ENCODE peak calls at places on chromosome 11, in eight cellular contexts. One of them, this sample, is unnamed.
A peak's percentile ranks its signal among the peaks of the same experiment; 100 is the strongest.

GRCh38 chr11:56910785-56911184 is 77.9 kb upstream of the OR5AK2 start:
- DNase-seq in bronchial epithelial cell: peak; percentile 70
- DNase-seq in left ventricle myocardium inferior: no peak
- DNase-seq in ovary: no peak
- DNase-seq in DND-41: no peak
- DNase-seq in right cardiac atrium: no peak
- DNase-seq in heart left ventricle: no peak
- DNase-seq in neuronal stem cell: no peak
- DNase-seq in this sample: no peak

GRCh38 chr11:74139151-74139918 is 31.5 kb downstream of the C2CD3 start:
- DNase-seq in bronchial epithelial cell: no peak
- DNase-seq in left ventricle myocardium inferior: no peak
- DNase-seq in ovary: no peak
- DNase-seq in DND-41: no peak
- DNase-seq in right cardiac atrium: no peak
- DNase-seq in heart left ventricle: no peak
- DNase-seq in neuronal stem cell: no peak
- DNase-seq in this sample: no peak

GRCh38 chr11:69657911-69658605 is 17.1 kb downstream of the LTO1 start:
- DNase-seq in bronchial epithelial cell: no peak
- DNase-seq in left ventricle myocardium inferior: no peak
- DNase-seq in ovary: peak; percentile 27
- DNase-seq in DND-41: no peak
- DNase-seq in right cardiac atrium: peak; percentile 29
- DNase-seq in heart left ventricle: no peak
- DNase-seq in neuronal stem cell: peak; percentile 90
- DNase-seq in this sample: no peak

GRCh38 chr11:108983621-108984020 is 318.8 kb downstream of the DDX10 start:
- DNase-seq in bronchial epithelial cell: no peak
- DNase-seq in left ventricle myocardium inferior: no peak
- DNase-seq in ovary: no peak
- DNase-seq in DND-41: no peak
- DNase-seq in right cardiac atrium: no peak
- DNase-seq in heart left ventricle: no peak
- DNase-seq in neuronal stem cell: no peak
- DNase-seq in this sample: no peak

GRCh38 chr11:10139656-10140055 is 154.4 kb downstream of the SBF2 start:
- DNase-seq in bronchial epithelial cell: peak; percentile 91
- DNase-seq in left ventricle myocardium inferior: no peak
- DNase-seq in ovary: no peak
- DNase-seq in DND-41: no peak
- DNase-seq in right cardiac atrium: no peak
- DNase-seq in heart left ventricle: no peak
- DNase-seq in neuronal stem cell: no peak
- DNase-seq in this sample: no peak

GRCh38 chr11:134086376-134086775 is 17.5 kb downstream of the JAM3 start:
- DNase-seq in bronchial epithelial cell: no peak
- DNase-seq in left ventricle myocardium inferior: no peak
- DNase-seq in ovary: no peak
- DNase-seq in DND-41: no peak
- DNase-seq in right cardiac atrium: no peak
- DNase-seq in heart left ventricle: no peak
- DNase-seq in neuronal stem cell: no peak
- DNase-seq in this sample: no peak

GRCh38 chr11:6630632-6631291 is 11.5 kb upstream of the TPP1 start:
- DNase-seq in bronchial epithelial cell: no peak
- DNase-seq in left ventricle myocardium inferior: no peak
- DNase-seq in ovary: no peak
- DNase-seq in DND-41: no peak
- DNase-seq in right cardiac atrium: no peak
- DNase-seq in heart left ventricle: no peak
- DNase-seq in neuronal stem cell: no peak
- DNase-seq in this sample: no peak

GRCh38 chr11:96145163-96145585 is 197.8 kb downstream of the MAML2 start:
- DNase-seq in bronchial epithelial cell: no peak
- DNase-seq in left ventricle myocardium inferior: no peak
- DNase-seq in ovary: no peak
- DNase-seq in DND-41: no peak
- DNase-seq in right cardiac atrium: no peak
- DNase-seq in heart left ventricle: no peak
- DNase-seq in neuronal stem cell: no peak
- DNase-seq in this sample: no peak

GRCh38 chr11:72812968-72813739 is 1.1 kb upstream of the ATG16L2 start:
- DNase-seq in bronchial epithelial cell: peak; percentile 72
- DNase-seq in left ventricle myocardium inferior: peak; percentile 52
- DNase-seq in ovary: peak; percentile 53
- DNase-seq in DND-41: peak; percentile 82
- DNase-seq in right cardiac atrium: peak; percentile 83
- DNase-seq in heart left ventricle: no peak
- DNase-seq in neuronal stem cell: no peak
- DNase-seq in this sample: peak; percentile 78

GRCh38 chr11:31214337-31214736 is 155.2 kb downstream of the DCDC1 start:
- DNase-seq in bronchial epithelial cell: no peak
- DNase-seq in left ventricle myocardium inferior: no peak
- DNase-seq in ovary: no peak
- DNase-seq in DND-41: no peak
- DNase-seq in right cardiac atrium: no peak
- DNase-seq in heart left ventricle: no peak
- DNase-seq in neuronal stem cell: no peak
- DNase-seq in this sample: no peak

GRCh38 chr11:129933866-129934265 is 38.5 kb upstream of the NFRKB start:
- DNase-seq in bronchial epithelial cell: no peak
- DNase-seq in left ventricle myocardium inferior: no peak
- DNase-seq in ovary: peak; percentile 63
- DNase-seq in DND-41: no peak
- DNase-seq in right cardiac atrium: no peak
- DNase-seq in heart left ventricle: no peak
- DNase-seq in neuronal stem cell: no peak
- DNase-seq in this sample: no peak

GRCh38 chr11:90148900-90149299 is 14.4 kb downstream of the NAALAD2 start:
- DNase-seq in bronchial epithelial cell: no peak
- DNase-seq in left ventricle myocardium inferior: no peak
- DNase-seq in ovary: no peak
- DNase-seq in DND-41: no peak
- DNase-seq in right cardiac atrium: no peak
- DNase-seq in heart left ventricle: no peak
- DNase-seq in neuronal stem cell: no peak
- DNase-seq in this sample: no peak

GRCh38 chr11:128574576-128575011 is 12.8 kb downstream of the ETS1 start:
- DNase-seq in bronchial epithelial cell: no peak
- DNase-seq in left ventricle myocardium inferior: no peak
- DNase-seq in ovary: no peak
- DNase-seq in DND-41: no peak
- DNase-seq in right cardiac atrium: no peak
- DNase-seq in heart left ventricle: no peak
- DNase-seq in neuronal stem cell: no peak
- DNase-seq in this sample: no peak

GRCh38 chr11:107928767-107929507 is 689 bp downstream of the RAB39A start:
- DNase-seq in bronchial epithelial cell: no peak
- DNase-seq in left ventricle myocardium inferior: peak; percentile 20
- DNase-seq in ovary: no peak
- DNase-seq in DND-41: no peak
- DNase-seq in right cardiac atrium: no peak
- DNase-seq in heart left ventricle: peak; percentile 26
- DNase-seq in neuronal stem cell: peak; percentile 6
- DNase-seq in this sample: peak; percentile 13

GRCh38 chr11:125315088-125315740 is 150.7 kb downstream of the PKNOX2 start:
- DNase-seq in bronchial epithelial cell: no peak
- DNase-seq in left ventricle myocardium inferior: peak; percentile 70
- DNase-seq in ovary: peak; percentile 85
- DNase-seq in DND-41: no peak
- DNase-seq in right cardiac atrium: peak; percentile 85
- DNase-seq in heart left ventricle: peak; percentile 56
- DNase-seq in neuronal stem cell: no peak
- DNase-seq in this sample: no peak

GRCh38 chr11:10655227-10655626 is 38.3 kb downstream of the IRAG1 start:
- DNase-seq in bronchial epithelial cell: no peak
- DNase-seq in left ventricle myocardium inferior: no peak
- DNase-seq in ovary: no peak
- DNase-seq in DND-41: no peak
- DNase-seq in right cardiac atrium: no peak
- DNase-seq in heart left ventricle: no peak
- DNase-seq in neuronal stem cell: no peak
- DNase-seq in this sample: no peak

GRCh38 chr11:110928373-110928772 is 216.1 kb upstream of the ARHGAP20 start:
- DNase-seq in bronchial epithelial cell: no peak
- DNase-seq in left ventricle myocardium inferior: no peak
- DNase-seq in ovary: no peak
- DNase-seq in DND-41: no peak
- DNase-seq in right cardiac atrium: no peak
- DNase-seq in heart left ventricle: no peak
- DNase-seq in neuronal stem cell: no peak
- DNase-seq in this sample: no peak

GRCh38 chr11:9151631-9152030 is 60.2 kb upstream of the SCUBE2 start:
- DNase-seq in bronchial epithelial cell: no peak
- DNase-seq in left ventricle myocardium inferior: no peak
- DNase-seq in ovary: no peak
- DNase-seq in DND-41: no peak
- DNase-seq in right cardiac atrium: no peak
- DNase-seq in heart left ventricle: no peak
- DNase-seq in neuronal stem cell: no peak
- DNase-seq in this sample: no peak

GRCh38 chr11:96200243-96200642 is 142.8 kb downstream of the MAML2 start:
- DNase-seq in bronchial epithelial cell: no peak
- DNase-seq in left ventricle myocardium inferior: no peak
- DNase-seq in ovary: no peak
- DNase-seq in DND-41: no peak
- DNase-seq in right cardiac atrium: no peak
- DNase-seq in heart left ventricle: no peak
- DNase-seq in neuronal stem cell: no peak
- DNase-seq in this sample: no peak

GRCh38 chr11:119314748-119315138 is 2.2 kb downstream of the MCAM start:
- DNase-seq in bronchial epithelial cell: no peak
- DNase-seq in left ventricle myocardium inferior: no peak
- DNase-seq in ovary: no peak
- DNase-seq in DND-41: no peak
- DNase-seq in right cardiac atrium: peak; percentile 51
- DNase-seq in heart left ventricle: no peak
- DNase-seq in neuronal stem cell: no peak
- DNase-seq in this sample: no peak
- H3K4me3 ChIP-seq in bronchial epithelial cell: no peak overlapping the region
- H3K4me3 ChIP-seq in left ventricle myocardium inferior: peak overlapping the region; percentile 79
- H3K4me3 ChIP-seq in ovary: no peak overlapping the region
- H3K4me3 ChIP-seq in DND-41: no peak overlapping the region
- H3K4me3 ChIP-seq in right cardiac atrium: peak overlapping the region; percentile 80
- H3K4me3 ChIP-seq in heart left ventricle: peak overlapping the region; percentile 81
- H3K4me3 ChIP-seq in neuronal stem cell: no peak overlapping the region
- H3K4me3 ChIP-seq in this sample: peak overlapping the region; percentile 10

DNA sequence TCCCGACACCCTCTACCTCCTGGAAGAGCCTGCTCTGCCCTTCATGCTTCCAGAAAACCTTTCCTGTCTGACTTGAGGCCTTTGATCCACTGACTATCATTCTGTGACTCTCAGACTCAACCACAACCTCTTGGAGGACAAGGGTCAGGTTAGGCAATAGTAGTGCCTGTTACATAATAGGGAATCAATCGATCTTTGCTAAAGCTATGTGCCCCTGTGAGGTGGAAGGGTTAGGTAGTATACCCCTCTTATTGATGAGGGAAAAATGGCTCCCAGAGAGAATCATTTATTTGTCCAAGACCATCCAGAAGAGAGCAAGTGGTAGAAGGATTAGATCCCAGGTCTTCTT is 16.2 kb downstream of the KCNC1 start:
- DNase-seq in bronchial epithelial cell: no peak
- DNase-seq in left ventricle myocardium inferior: no peak
- DNase-seq in ovary: no peak
- DNase-seq in DND-41: no peak
- DNase-seq in right cardiac atrium: no peak
- DNase-seq in heart left ventricle: no peak
- DNase-seq in neuronal stem cell: no peak
- DNase-seq in this sample: no peak
- H3K4me3 ChIP-seq in bronchial epithelial cell: no peak overlapping the region
- H3K4me3 ChIP-seq in left ventricle myocardium inferior: no peak overlapping the region
- H3K4me3 ChIP-seq in ovary: no peak overlapping the region
- H3K4me3 ChIP-seq in DND-41: no peak overlapping the region
- H3K4me3 ChIP-seq in right cardiac atrium: no peak overlapping the region
- H3K4me3 ChIP-seq in heart left ventricle: no peak overlapping the region
- H3K4me3 ChIP-seq in neuronal stem cell: no peak overlapping the region
- H3K4me3 ChIP-seq in this sample: no peak overlapping the region

GRCh38 chr11:59756845-59757244 is 1.7 kb downstream of the STX3 start:
- DNase-seq in bronchial epithelial cell: peak; percentile 76
- DNase-seq in left ventricle myocardium inferior: no peak
- DNase-seq in ovary: no peak
- DNase-seq in DND-41: no peak
- DNase-seq in right cardiac atrium: no peak
- DNase-seq in heart left ventricle: no peak
- DNase-seq in neuronal stem cell: no peak
- DNase-seq in this sample: peak; percentile 38
- H3K4me3 ChIP-seq in bronchial epithelial cell: no peak overlapping the region
- H3K4me3 ChIP-seq in left ventricle myocardium inferior: peak overlapping the region; percentile 97
- H3K4me3 ChIP-seq in ovary: no peak overlapping the region
- H3K4me3 ChIP-seq in DND-41: no peak overlapping the region
- H3K4me3 ChIP-seq in right cardiac atrium: no peak overlapping the region
- H3K4me3 ChIP-seq in heart left ventricle: peak overlapping the region; percentile 95
- H3K4me3 ChIP-seq in neuronal stem cell: no peak overlapping the region
- H3K4me3 ChIP-seq in this sample: peak overlapping the region; percentile 83

GRCh38 chr11:64000740-64001514 is 14.7 kb downstream of the OTUB1 start:
- DNase-seq in bronchial epithelial cell: no peak
- DNase-seq in left ventricle myocardium inferior: no peak
- DNase-seq in ovary: no peak
- DNase-seq in DND-41: no peak
- DNase-seq in right cardiac atrium: no peak
- DNase-seq in heart left ventricle: no peak
- DNase-seq in neuronal stem cell: no peak
- DNase-seq in this sample: no peak
- H3K4me3 ChIP-seq in bronchial epithelial cell: peak overlapping the region; percentile 18
- H3K4me3 ChIP-seq in left ventricle myocardium inferior: peak overlapping the region; percentile 59
- H3K4me3 ChIP-seq in ovary: peak overlapping the region; percentile 25
- H3K4me3 ChIP-seq in DND-41: no peak overlapping the region
- H3K4me3 ChIP-seq in right cardiac atrium: peak overlapping the region; percentile 37
- H3K4me3 ChIP-seq in heart left ventricle: peak overlapping the region; percentile 58
- H3K4me3 ChIP-seq in neuronal stem cell: no peak overlapping the region
- H3K4me3 ChIP-seq in this sample: peak overlapping the region; percentile 41